ENCODE peak calls at places on chromosomes 2 and 18, in eight cellular contexts. G, E, L, A, V, K, S and Q are unnamed samples.

GRCh38 chr2:231287696-231288095 is 89.3 kb downstream of the ARMC9 start:
- DNase-seq in E (no peak), L (no peak), G (no peak), A (no peak), V (no peak), K (no peak), S (no peak), Q (no peak)

GRCh38 chr18:52348209-52348608 is 8.2 kb downstream of the DCC start:
- DNase-seq in G (peak; percentile 32), K (peak; percentile 59), S (no peak), L (no peak), V (peak; percentile 39), A (no peak), E (peak; percentile 24), Q (peak; percentile 7)

GRCh38 chr18:48663096-48663930 is 124.5 kb downstream of the CTIF start:
- DNase-seq in S (no peak), K (no peak), A (no peak), L (no peak), V (no peak), G (no peak), E (no peak), Q (no peak)

GRCh38 chr2:121386707-121387106 is 101.7 kb upstream of the TFCP2L1 start:
- DNase-seq in E (peak; percentile 55), L (no peak), V (peak; percentile 45), G (no peak), S (no peak), K (no peak), A (no peak), Q (no peak)

GRCh38 chr2:191262436-191262835 is 17.2 kb downstream of the MYO1B start:
- DNase-seq in K (no peak), L (no peak), V (no peak), E (no peak), S (no peak), G (no peak), A (no peak), Q (no peak)

GRCh38 chr2:9630001-9630749 is 622 bp downstream of the YWHAQ start:
- DNase-seq in K (peak; percentile 91), G (peak; percentile 80), A (peak; percentile 19), V (peak; percentile 58), S (peak; percentile 67), L (peak; percentile 92), E (peak; percentile 88), Q (peak; percentile 82)

GRCh38 chr2:103788875-103789715 is 1027.3 kb downstream of the TMEM182 start:
- DNase-seq in K (no peak), V (peak; percentile 86), G (no peak), L (no peak), E (peak; percentile 1), A (no peak), S (peak; percentile 53), Q (no peak)

GRCh38 chr2:153917570-153917969 is 45.8 kb downstream of the GALNT13 start:
- DNase-seq in E (no peak), S (no peak), K (no peak), L (no peak), G (no peak), V (no peak), A (no peak), Q (no peak)

GRCh38 chr18:25464211-25464610 is 112.2 kb upstream of the ZNF521 start:
- DNase-seq in G (no peak), A (no peak), L (no peak), E (peak; percentile 62), S (no peak), V (no peak), K (no peak), Q (no peak)

GRCh38 chr2:120261387-120262006 is 8.8 kb downstream of the RALB start:
- DNase-seq in L (no peak), A (no peak), E (no peak), K (no peak), V (no peak), S (no peak), G (peak; percentile 22), Q (no peak)

GRCh38 chr2:223469270-223470057 is 132.7 kb downstream of the SCG2 start:
- DNase-seq in S (no peak), K (no peak), V (no peak), G (no peak), E (peak; percentile 95), A (no peak), L (no peak), Q (no peak)

GRCh38 chr18:46469186-46469915 is 187.7 kb downstream of the LOXHD1 start:
- DNase-seq in G (no peak), K (no peak), E (no peak), L (peak; percentile 61), V (peak; percentile 70), S (peak; percentile 55), A (no peak), Q (no peak)

GRCh38 chr2:99867690-99868089 is 274.7 kb downstream of the AFF3 start:
- DNase-seq in L (peak; percentile 34), V (peak; percentile 18), A (no peak), S (no peak), E (no peak), G (no peak), K (no peak), Q (no peak)

GRCh38 chr2:196500686-196501431 is 138.7 kb upstream of the CCDC150 start:
- DNase-seq in L (no peak), S (no peak), E (peak; percentile 68), V (peak; percentile 38), G (no peak), K (no peak), A (no peak), Q (no peak)

GRCh38 chr18:26621161-26622026 is 73.0 kb upstream of the KCTD1 start:
- DNase-seq in E (peak; percentile 53), V (peak; percentile 79), K (peak; percentile 87), A (peak; percentile 23), G (peak; percentile 68), L (peak; percentile 42), S (peak; percentile 25), Q (peak; percentile 60)

GRCh38 chr18:76956648-76957047 is 134.3 kb downstream of the ZNF236 start:
- DNase-seq in S (no peak), V (no peak), A (no peak), G (no peak), L (no peak), K (no peak), E (no peak), Q (no peak)

GRCh38 chr18:13279181-13280065 is 60.9 kb downstream of the LDLRAD4 start:
- DNase-seq in L (no peak), A (no peak), E (no peak), K (no peak), G (no peak), V (no peak), S (no peak), Q (no peak)

GRCh38 chr2:195251221-195251620 is 405.8 kb upstream of the SLC39A10 start:
- DNase-seq in L (no peak), S (no peak), A (no peak), E (no peak), K (no peak), V (no peak), G (no peak), Q (no peak)

GRCh38 chr2:3243804-3244203 is 133.8 kb downstream of the EIPR1 start:
- DNase-seq in L (no peak), E (no peak), K (no peak), S (no peak), V (no peak), A (no peak), G (no peak), Q (no peak)

GRCh38 chr2:128640166-128640846 is 321.6 kb upstream of the HS6ST1 start:
- DNase-seq in L (no peak), G (no peak), A (no peak), K (no peak), E (peak; percentile 14), S (no peak), V (no peak), Q (no peak)

GRCh38 chr2:128638311-128638710 is 319.6 kb upstream of the HS6ST1 start:
- DNase-seq in E (no peak), L (no peak), V (no peak), A (no peak), K (no peak), G (no peak), S (no peak), Q (no peak)

GRCh38 chr2:128640847-128641360 is 322.2 kb upstream of the HS6ST1 start:
- DNase-seq in S (no peak), V (no peak), L (no peak), E (no peak), G (no peak), A (no peak), K (no peak), Q (no peak)

GRCh38 chr2:128638741-128639477 is 320.2 kb upstream of the HS6ST1 start:
- DNase-seq in L (peak; percentile 42), V (no peak), G (no peak), E (peak; percentile 70), S (no peak), A (no peak), K (no peak), Q (no peak)

DNA sequence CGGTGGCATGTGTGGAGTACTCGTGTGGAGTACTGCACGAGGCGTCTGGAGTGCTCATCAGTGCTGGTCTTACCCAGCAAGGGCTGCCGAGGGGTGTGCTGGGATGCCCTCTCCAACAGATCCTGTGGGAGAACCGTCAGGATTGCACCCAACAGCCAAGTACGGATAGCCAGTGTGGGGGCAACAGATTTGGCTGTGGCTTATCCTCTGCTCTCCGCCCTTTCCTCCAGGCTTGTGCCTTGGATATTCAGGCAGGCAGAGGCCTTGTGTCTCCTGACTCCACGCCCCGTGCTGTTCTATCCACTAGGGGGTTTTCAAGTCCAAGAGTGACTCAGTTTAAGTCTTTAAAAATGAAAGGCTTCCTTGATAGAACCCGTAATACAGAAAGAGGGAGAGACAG is 321.0 kb upstream of the HS6ST1 start:
- DNase-seq in V (no peak), A (no peak), L (no peak), G (no peak), S (no peak), K (peak; percentile 50), E (peak; percentile 14), Q (no peak)
- H3K9me2 ChIP-seq in V (no peaks in the 10 kb centered on the region), A (no peaks in the 10 kb centered on the region), L (no peaks in the 10 kb centered on the region), G (no peaks in the 10 kb centered on the region), S (no peaks in the 10 kb centered on the region), K (no peaks in the 10 kb centered on the region), E (no peaks in the 10 kb centered on the region), Q (no peaks in the 10 kb centered on the region)

GRCh38 chr2:206797376-206797775 is 32.0 kb downstream of the FASTKD2 start:
- DNase-seq in A (no peak), S (no peak), L (no peak), G (no peak), E (no peak), V (no peak), K (no peak), Q (no peak)
- H3K27ac ChIP-seq in A (no peak overlapping the region), S (no peak overlapping the region), L (no peak overlapping the region), G (no peak overlapping the region), E (no peak overlapping the region), V (no peak overlapping the region), K (no peak overlapping the region), Q (no peak overlapping the region)

DNA sequence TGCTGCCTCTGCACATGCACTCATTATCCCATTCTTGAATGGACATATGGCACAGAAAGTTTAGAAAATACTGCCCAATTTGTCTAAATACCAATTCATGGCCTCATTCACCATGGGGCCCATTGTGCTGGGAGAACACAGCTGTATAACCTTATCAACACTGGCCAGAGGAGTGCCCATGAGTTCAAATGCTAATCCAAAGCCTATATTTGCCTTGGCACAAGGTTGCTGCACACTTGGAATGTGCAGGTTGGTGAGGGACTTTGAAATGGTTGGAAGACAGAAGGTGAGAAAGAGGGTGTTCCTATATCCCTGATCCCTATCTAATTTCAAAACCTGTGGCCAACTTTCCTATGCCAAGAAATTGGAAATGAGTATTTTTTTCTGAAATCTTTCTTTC is 693.9 kb upstream of the ID2 start:
- DNase-seq in G (no peak), K (no peak), S (no peak), A (no peak), L (no peak), E (no peak), V (no peak), Q (no peak)
- H3K9me2 ChIP-seq in G (no peaks in the 10 kb centered on the region), K (no peaks in the 10 kb centered on the region), S (no peaks in the 10 kb centered on the region), A (no peaks in the 10 kb centered on the region), L (no peaks in the 10 kb centered on the region), E (no peaks in the 10 kb centered on the region), V (no peaks in the 10 kb centered on the region), Q (no peaks in the 10 kb centered on the region)

GRCh38 chr2:138373993-138374408 is 127.6 kb upstream of the SPOPL start:
- DNase-seq in V (peak; percentile 59), G (peak; percentile 22), L (peak; percentile 36), E (peak; percentile 64), A (peak; percentile 27), S (no peak), K (peak; percentile 69), Q (peak; percentile 31)
- H3K27ac ChIP-seq in V (no peak overlapping the region), G (no peak overlapping the region), L (no peak overlapping the region), E (no peak overlapping the region), A (no peak overlapping the region), S (no peak overlapping the region), K (no peak overlapping the region), Q (no peak overlapping the region)